ENCODE peak calls at places on chromosomes 6 and 20, in ten cellular contexts. V is pancreas; I is neural progenitor cell; A is right atrium auricular region; M is naive thymus-derived CD4-positive, alpha-beta T cell; U is SJSA1; Q is heart right ventricle; B is CD8-positive, alpha-beta memory T cell; Z is breast epithelium; L is astrocyte. F is an unnamed sample. For H3K4me1, H3K36me3 and H3K9me3, the result is how much of the 10 kb centered on the place peaks cover.

GRCh38 chr6:5084787-5085637 is at the start of gene PPP1R3G:
- DNase-seq in Q (peak), A (no peak), U (peak), L (peak), I (peak), B (no peak), V (no peak), Z (no peak), M (no peak), F (peak)

GRCh38 chr6:136309729-136310311 is 20.2 kb upstream of the BCLAF1 start:
- DNase-seq in M (no peak), B (no peak), L (no peak), A (no peak), Z (no peak), Q (no peak), U (no peak), I (no peak), V (no peak), F (no peak)

GRCh38 chr6:13247627-13248026 is 80.7 kb downstream of the TBC1D7 start:
- DNase-seq in M (no peak), B (no peak), L (no peak), A (no peak), U (no peak), Q (no peak), V (no peak), Z (no peak), I (no peak), F (no peak)

GRCh38 chr20:60986757-60987156 is 265.3 kb upstream of the CDH4 start:
- DNase-seq in Q (no peak), U (no peak), Z (no peak), V (no peak), I (no peak), L (no peak), A (no peak), B (no peak), M (no peak), F (no peak)

GRCh38 chr6:165804331-165805066 is 141.5 kb upstream of the PDE10A start:
- DNase-seq in Z (no peak), I (peak), A (no peak), L (peak), V (peak), U (no peak), B (no peak), Q (no peak), M (no peak), F (no peak)

GRCh38 chr6:53424300-53424699 is 75.5 kb upstream of the ELOVL5 start:
- DNase-seq in M (no peak), I (no peak), L (no peak), U (no peak), A (no peak), Z (no peak), B (no peak), Q (no peak), V (no peak), F (no peak)

GRCh38 chr6:43052842-43053544 is 658 bp downstream of the CUL7 start:
- DNase-seq in I (no peak), B (no peak), U (no peak), Z (peak), V (peak), A (no peak), L (peak), M (no peak), Q (peak), F (no peak)

GRCh38 chr20:45998761-45999160 is 9.9 kb upstream of the MMP9 start:
- DNase-seq in B (no peak), A (no peak), Q (no peak), U (no peak), V (no peak), I (no peak), M (no peak), L (no peak), Z (no peak), F (peak)

GRCh38 chr6:73969982-73970960 is 274.3 kb downstream of the CD109 start:
- DNase-seq in V (no peak), Q (peak), M (no peak), B (no peak), L (peak), U (no peak), I (peak), Z (no peak), A (no peak), F (no peak)

GRCh38 chr20:63043348-63044203 is 36.8 kb upstream of the BHLHE23 start:
- DNase-seq in L (no peak), V (peak), M (no peak), B (peak), Z (no peak), A (no peak), Q (no peak), U (no peak), I (no peak), F (peak)

GRCh38 chr6:14763139-14763538 is 482.7 kb upstream of the JARID2 start:
- DNase-seq in Q (no peak), B (no peak), Z (no peak), V (no peak), I (no peak), A (no peak), U (no peak), L (peak), M (no peak), F (no peak)

GRCh38 chr6:169792306-169793015 is 41.0 kb downstream of the ERMARD start:
- DNase-seq in V (no peak), U (peak), M (no peak), Z (no peak), Q (no peak), B (no peak), A (peak), I (no peak), L (no peak), F (peak)

GRCh38 chr6:137498488-137499219 is 4.5 kb upstream of the OLIG3 start:
- DNase-seq in A (no peak), M (no peak), U (no peak), B (no peak), I (no peak), V (no peak), L (no peak), Q (no peak), Z (no peak), F (no peak)

GRCh38 chr20:53926428-53927028 is 143.9 kb downstream of the BCAS1 start:
- DNase-seq in A (peak), Z (no peak), U (peak), M (no peak), I (no peak), V (no peak), Q (no peak), L (peak), B (no peak), F (no peak)

GRCh38 chr6:37713529-37714119 is 15.9 kb upstream of the MDGA1 start:
- DNase-seq in A (no peak), V (no peak), M (no peak), B (no peak), I (no peak), Z (no peak), L (peak), U (peak), Q (no peak), F (no peak)

GRCh38 chr6:15419493-15419892 is 173.6 kb downstream of the JARID2 start:
- DNase-seq in L (no peak), I (no peak), A (no peak), M (no peak), V (no peak), B (no peak), Z (no peak), U (no peak), Q (no peak), F (no peak)

GRCh38 chr6:26385734-26386125 is 2.8 kb downstream of the BTN2A2 start:
- DNase-seq in M (no peak), I (no peak), Z (no peak), L (no peak), Q (no peak), V (no peak), U (no peak), A (no peak), B (no peak), F (no peak)
- H3K4me1 ChIP-seq in M (under half), I (under half), Z (under half), L (under half), Q (under half), V (under half), U (under half), A (under half), B (under half), F (under half)

GRCh38 chr6:125066140-125066539 is 87.4 kb upstream of the TPD52L1 start:
- DNase-seq in L (no peak), U (no peak), B (no peak), M (no peak), Z (no peak), V (no peak), I (no peak), Q (no peak), A (no peak), F (no peak)

GRCh38 chr6:125063307-125063706 is 90.3 kb upstream of the TPD52L1 start:
- DNase-seq in A (no peak), Z (no peak), Q (no peak), L (no peak), V (no peak), M (no peak), I (no peak), U (no peak), B (no peak), F (no peak)

GRCh38 chr6:125067552-125067951 is 86.0 kb upstream of the TPD52L1 start:
- DNase-seq in I (no peak), Q (no peak), M (no peak), L (no peak), B (no peak), A (no peak), V (no peak), U (no peak), Z (no peak), F (no peak)

DNA sequence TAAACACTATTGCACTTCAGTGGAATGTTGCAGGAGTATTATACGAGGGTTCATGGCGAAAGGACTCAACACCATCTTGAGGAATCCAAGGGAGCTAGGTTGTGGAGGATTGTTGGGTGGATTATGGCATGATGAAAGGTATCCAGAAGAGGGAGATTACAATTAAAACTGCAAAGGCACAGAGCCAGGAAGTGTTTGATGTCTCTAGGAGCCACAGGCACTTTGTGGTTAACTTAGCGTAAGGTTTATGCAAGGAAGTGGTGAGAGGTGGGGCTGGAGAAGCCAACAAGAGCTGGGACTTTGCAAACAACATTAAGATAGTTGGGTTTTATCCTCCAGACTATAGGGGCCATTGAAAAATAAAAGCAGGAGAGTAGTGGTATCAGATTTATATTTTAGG is 86.6 kb upstream of the TPD52L1 start:
- DNase-seq in V (no peak), M (peak), Q (no peak), L (peak), I (no peak), A (no peak), B (no peak), U (no peak), Z (no peak), F (no peak)
- H3K36me3 ChIP-seq in V (under half), M (under half), Q (under half), L (under half), I (under half), A (under half), B (under half), U (under half), Z (under half), F (under half)

DNA sequence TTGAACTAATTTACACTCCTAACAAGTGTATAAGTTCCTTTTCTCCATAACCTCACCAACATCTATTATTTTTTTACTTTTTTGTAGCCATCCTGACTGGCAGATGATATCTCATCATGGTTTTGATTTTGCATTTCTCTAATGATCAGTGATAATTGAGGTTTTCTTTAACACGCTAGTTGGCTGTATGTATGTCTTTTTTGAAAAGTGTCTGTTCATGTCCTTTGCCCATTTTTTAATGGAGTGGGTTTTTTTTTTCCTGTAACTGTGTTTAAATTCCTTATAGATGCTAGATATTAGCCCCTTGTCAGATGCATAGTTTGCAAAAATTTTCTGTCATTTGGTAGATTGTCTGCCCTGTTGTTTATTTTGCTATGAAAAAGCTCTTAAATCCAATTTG is 39.6 kb upstream of the TRIM39 start:
- DNase-seq in M (no peak), Z (no peak), Q (no peak), V (no peak), B (no peak), U (no peak), I (no peak), L (no peak), A (no peak), F (no peak)
- H3K9me3 ChIP-seq in M (under half), Z (half or more), Q (half or more), V (under half), B (under half), U (under half), I (under half), L (under half), A (half or more), F (under half)

GRCh38 chr20:18957328-18957727 is 143.7 kb downstream of the SCP2D1 start:
- DNase-seq in V (no peak), A (no peak), M (no peak), Z (no peak), B (no peak), U (no peak), I (no peak), Q (no peak), L (no peak), F (no peak)

GRCh38 chr20:18956878-18957277 is 143.3 kb downstream of the SCP2D1 start:
- DNase-seq in Z (no peak), I (no peak), B (no peak), A (no peak), M (no peak), V (no peak), Q (no peak), U (no peak), L (no peak), F (no peak)
- H3K4me1 ChIP-seq in Z (under half), I (under half), B (under half), A (under half), M (under half), V (under half), Q (under half), U (under half), L (under half), F (under half)

GRCh38 chr6:150666071-150666470 is 66.4 kb downstream of the PLEKHG1 start:
- DNase-seq in M (no peak), I (no peak), Z (no peak), A (no peak), V (no peak), Q (peak), L (peak), B (no peak), U (no peak), F (peak)
- H3K36me3 ChIP-seq in M (under half), I (under half), Z (under half), A (under half), V (under half), Q (under half), L (under half), B (under half), U (under half), F (under half)